ENCODE peak calls at places on chromosome 5, in seven cellular contexts. One of them, this sample, is unnamed.

GRCh38 chr5:67561145-67561932 is 364.7 kb upstream of the CD180 start:
- DNase-seq in GM12865: no peak
- DNase-seq in heart right ventricle: no peak
- DNase-seq in bronchial epithelial cell: no peak
- DNase-seq in AG10803: no peak
- DNase-seq in epithelial cell of esophagus: no peak
- DNase-seq in BJ: no peak
- DNase-seq in this sample: no peak

GRCh38 chr5:164742025-164742424 is 1236.6 kb downstream of the MAT2B start:
- DNase-seq in GM12865: peak
- DNase-seq in heart right ventricle: no peak
- DNase-seq in BJ: no peak
- DNase-seq in AG10803: no peak
- DNase-seq in bronchial epithelial cell: no peak
- DNase-seq in epithelial cell of esophagus: no peak
- DNase-seq in this sample: no peak

GRCh38 chr5:119049824-119050449 is 20.9 kb upstream of the DMXL1 start:
- DNase-seq in BJ: no peak
- DNase-seq in epithelial cell of esophagus: peak
- DNase-seq in heart right ventricle: no peak
- DNase-seq in bronchial epithelial cell: peak
- DNase-seq in AG10803: peak
- DNase-seq in GM12865: no peak
- DNase-seq in this sample: peak

GRCh38 chr5:128015978-128016377 is 67.6 kb upstream of the SLC12A2 start:
- DNase-seq in AG10803: no peak
- DNase-seq in heart right ventricle: no peak
- DNase-seq in GM12865: no peak
- DNase-seq in BJ: no peak
- DNase-seq in epithelial cell of esophagus: no peak
- DNase-seq in bronchial epithelial cell: no peak
- DNase-seq in this sample: no peak

GRCh38 chr5:66807743-66808142 is 211.6 kb downstream of the MAST4 start:
- DNase-seq in AG10803: peak
- DNase-seq in BJ: no peak
- DNase-seq in bronchial epithelial cell: peak
- DNase-seq in heart right ventricle: no peak
- DNase-seq in GM12865: no peak
- DNase-seq in epithelial cell of esophagus: peak
- DNase-seq in this sample: no peak

GRCh38 chr5:33762859-33763258 is 128.9 kb downstream of the ADAMTS12 start:
- DNase-seq in bronchial epithelial cell: no peak
- DNase-seq in AG10803: no peak
- DNase-seq in BJ: no peak
- DNase-seq in epithelial cell of esophagus: no peak
- DNase-seq in GM12865: no peak
- DNase-seq in heart right ventricle: no peak
- DNase-seq in this sample: no peak

GRCh38 chr5:3004361-3005080 is 253.0 kb upstream of the IRX2 start:
- DNase-seq in AG10803: no peak
- DNase-seq in BJ: no peak
- DNase-seq in bronchial epithelial cell: no peak
- DNase-seq in epithelial cell of esophagus: no peak
- DNase-seq in heart right ventricle: no peak
- DNase-seq in GM12865: no peak
- DNase-seq in this sample: no peak

GRCh38 chr5:176955895-176956294 is 50.7 kb downstream of the UIMC1 start:
- DNase-seq in AG10803: peak
- DNase-seq in GM12865: no peak
- DNase-seq in BJ: no peak
- DNase-seq in heart right ventricle: no peak
- DNase-seq in bronchial epithelial cell: peak
- DNase-seq in epithelial cell of esophagus: peak
- DNase-seq in this sample: no peak

GRCh38 chr5:80463269-80463668 is 24.6 kb upstream of the FAM151B start:
- DNase-seq in BJ: no peak
- DNase-seq in bronchial epithelial cell: no peak
- DNase-seq in epithelial cell of esophagus: no peak
- DNase-seq in AG10803: no peak
- DNase-seq in GM12865: no peak
- DNase-seq in heart right ventricle: no peak
- DNase-seq in this sample: no peak

GRCh38 chr5:163889369-163889768 is 383.9 kb downstream of the MAT2B start:
- DNase-seq in bronchial epithelial cell: no peak
- DNase-seq in heart right ventricle: no peak
- DNase-seq in AG10803: peak
- DNase-seq in GM12865: no peak
- DNase-seq in BJ: peak
- DNase-seq in epithelial cell of esophagus: no peak
- DNase-seq in this sample: no peak

GRCh38 chr5:154421868-154422267 is 23.9 kb upstream of the SAP30L start:
- DNase-seq in BJ: no peak
- DNase-seq in GM12865: peak
- DNase-seq in bronchial epithelial cell: no peak
- DNase-seq in heart right ventricle: no peak
- DNase-seq in AG10803: no peak
- DNase-seq in epithelial cell of esophagus: peak
- DNase-seq in this sample: no peak

GRCh38 chr5:39171647-39172046 is 47.7 kb downstream of the FYB1 start:
- DNase-seq in BJ: no peak
- DNase-seq in heart right ventricle: no peak
- DNase-seq in GM12865: no peak
- DNase-seq in bronchial epithelial cell: no peak
- DNase-seq in epithelial cell of esophagus: no peak
- DNase-seq in AG10803: no peak
- DNase-seq in this sample: no peak

GRCh38 chr5:83354958-83355357 is 116.6 kb upstream of the VCAN start:
- DNase-seq in heart right ventricle: no peak
- DNase-seq in epithelial cell of esophagus: no peak
- DNase-seq in BJ: no peak
- DNase-seq in bronchial epithelial cell: no peak
- DNase-seq in GM12865: no peak
- DNase-seq in AG10803: no peak
- DNase-seq in this sample: no peak

DNA sequence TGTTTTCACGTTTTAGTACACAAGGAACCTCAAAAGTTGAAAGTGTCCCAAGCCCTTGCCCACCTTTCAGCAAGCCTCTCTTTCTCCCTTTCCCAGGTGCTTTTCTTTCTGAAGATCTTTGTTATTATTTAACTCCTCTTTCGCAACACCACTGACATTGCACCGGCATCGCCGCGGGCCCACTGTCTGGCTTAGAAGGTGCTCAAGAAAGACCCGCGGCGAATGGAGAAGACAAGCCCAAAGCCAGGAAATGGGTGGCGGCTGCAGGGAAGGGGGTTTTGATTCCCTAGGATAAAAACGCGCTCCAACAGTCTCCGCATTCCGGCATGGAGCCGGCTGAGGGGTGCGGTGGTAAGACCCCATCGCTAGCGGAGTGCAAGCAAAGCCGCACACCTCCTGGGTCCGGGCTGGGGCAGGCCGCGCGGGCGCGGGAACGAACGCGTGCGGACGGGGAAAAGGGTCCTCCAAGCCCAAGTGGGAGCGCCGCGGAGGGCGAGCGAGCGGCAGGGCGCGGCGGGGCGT is 403 bp upstream of the AFAP1L1 start:
- DNase-seq in AG10803: no peak
- DNase-seq in BJ: no peak
- DNase-seq in epithelial cell of esophagus: peak
- DNase-seq in bronchial epithelial cell: peak
- DNase-seq in GM12865: no peak
- DNase-seq in heart right ventricle: no peak
- DNase-seq in this sample: no peak
- H3K4me3 ChIP-seq in AG10803: peak
- H3K4me3 ChIP-seq in BJ: peak
- H3K4me3 ChIP-seq in epithelial cell of esophagus: peak
- H3K4me3 ChIP-seq in bronchial epithelial cell: peak
- H3K4me3 ChIP-seq in GM12865: no peak
- H3K4me3 ChIP-seq in heart right ventricle: peak
- H3K4me3 ChIP-seq in this sample: peak

GRCh38 chr5:120082316-120083068 is 381.6 kb upstream of the PRR16 start:
- DNase-seq in bronchial epithelial cell: no peak
- DNase-seq in epithelial cell of esophagus: peak
- DNase-seq in GM12865: no peak
- DNase-seq in heart right ventricle: no peak
- DNase-seq in AG10803: no peak
- DNase-seq in BJ: no peak
- DNase-seq in this sample: no peak
- TF ChIP-seq CTCF in bronchial epithelial cell: no peak
- TF ChIP-seq CTCF in epithelial cell of esophagus: peak
- TF ChIP-seq CTCF in GM12865: no peak
- TF ChIP-seq CTCF in heart right ventricle: peak
- TF ChIP-seq CTCF in AG10803: peak
- TF ChIP-seq CTCF in BJ: no peak
- TF ChIP-seq CTCF in this sample: peak

GRCh38 chr5:180207593-180207992 is 1.4 kb downstream of the RASGEF1C start:
- DNase-seq in epithelial cell of esophagus: no peak
- DNase-seq in AG10803: no peak
- DNase-seq in BJ: no peak
- DNase-seq in heart right ventricle: no peak
- DNase-seq in bronchial epithelial cell: no peak
- DNase-seq in GM12865: no peak
- DNase-seq in this sample: no peak
- H3K4me3 ChIP-seq in epithelial cell of esophagus: no peak
- H3K4me3 ChIP-seq in AG10803: no peak
- H3K4me3 ChIP-seq in BJ: no peak
- H3K4me3 ChIP-seq in heart right ventricle: no peak
- H3K4me3 ChIP-seq in bronchial epithelial cell: no peak
- H3K4me3 ChIP-seq in GM12865: no peak
- H3K4me3 ChIP-seq in this sample: no peak

DNA sequence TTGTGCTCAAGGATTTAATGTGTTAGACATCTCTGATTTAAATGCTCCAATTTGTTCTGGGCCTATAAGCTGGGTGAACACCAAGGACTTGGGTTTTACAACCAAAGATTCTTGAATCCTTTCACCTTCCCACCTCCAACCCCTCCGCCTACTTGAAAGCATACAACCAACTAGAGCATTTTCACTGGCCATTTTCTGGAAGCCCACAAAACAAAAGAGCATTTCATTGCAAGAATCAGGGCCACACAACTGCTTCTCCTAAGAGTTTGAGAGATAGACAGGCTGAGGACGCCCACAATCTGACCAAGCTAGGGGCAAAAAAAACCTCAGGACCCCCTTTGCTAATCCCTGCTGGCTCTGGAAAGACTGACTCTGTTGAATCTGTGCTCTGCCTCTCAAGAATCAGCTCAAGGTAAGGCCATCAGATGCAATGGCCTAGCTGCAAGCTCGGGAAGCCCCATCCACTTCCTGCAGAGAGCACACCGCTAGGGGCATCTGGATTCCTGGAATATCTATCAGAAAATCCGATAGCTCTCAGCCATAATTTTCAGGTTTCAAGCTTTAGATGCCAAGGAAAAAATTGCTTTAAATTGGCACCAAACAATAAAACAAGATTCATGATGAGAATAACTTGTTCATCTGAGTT is 57.7 kb downstream of the RETREG1 start:
- DNase-seq in AG10803: no peak
- DNase-seq in heart right ventricle: no peak
- DNase-seq in GM12865: no peak
- DNase-seq in bronchial epithelial cell: no peak
- DNase-seq in epithelial cell of esophagus: no peak
- DNase-seq in BJ: no peak
- DNase-seq in this sample: no peak
- TF ChIP-seq CTCF in AG10803: no peak
- TF ChIP-seq CTCF in heart right ventricle: no peak
- TF ChIP-seq CTCF in GM12865: no peak
- TF ChIP-seq CTCF in bronchial epithelial cell: peak
- TF ChIP-seq CTCF in epithelial cell of esophagus: no peak
- TF ChIP-seq CTCF in BJ: no peak
- TF ChIP-seq CTCF in this sample: no peak

GRCh38 chr5:143400541-143401252 is 2.8 kb downstream of the NR3C1 start:
- DNase-seq in epithelial cell of esophagus: no peak
- DNase-seq in bronchial epithelial cell: peak
- DNase-seq in GM12865: peak
- DNase-seq in heart right ventricle: no peak
- DNase-seq in AG10803: peak
- DNase-seq in BJ: no peak
- DNase-seq in this sample: no peak
- H3K4me3 ChIP-seq in epithelial cell of esophagus: peak
- H3K4me3 ChIP-seq in bronchial epithelial cell: peak
- H3K4me3 ChIP-seq in GM12865: peak
- H3K4me3 ChIP-seq in heart right ventricle: peak
- H3K4me3 ChIP-seq in AG10803: peak
- H3K4me3 ChIP-seq in BJ: peak
- H3K4me3 ChIP-seq in this sample: peak

GRCh38 chr5:134051305-134051704 is 46.5 kb upstream of the VDAC1 start:
- DNase-seq in GM12865: no peak
- DNase-seq in heart right ventricle: no peak
- DNase-seq in epithelial cell of esophagus: peak
- DNase-seq in AG10803: peak
- DNase-seq in bronchial epithelial cell: peak
- DNase-seq in BJ: no peak
- DNase-seq in this sample: no peak

GRCh38 chr5:134053840-134054338 is 49.1 kb upstream of the VDAC1 start:
- DNase-seq in epithelial cell of esophagus: peak
- DNase-seq in BJ: no peak
- DNase-seq in heart right ventricle: no peak
- DNase-seq in bronchial epithelial cell: peak
- DNase-seq in AG10803: peak
- DNase-seq in GM12865: no peak
- DNase-seq in this sample: no peak

GRCh38 chr5:134055015-134055414 is 50.2 kb upstream of the VDAC1 start:
- DNase-seq in bronchial epithelial cell: no peak
- DNase-seq in GM12865: no peak
- DNase-seq in BJ: no peak
- DNase-seq in epithelial cell of esophagus: no peak
- DNase-seq in heart right ventricle: no peak
- DNase-seq in AG10803: no peak
- DNase-seq in this sample: no peak

GRCh38 chr5:134048864-134049263 is 44.1 kb upstream of the VDAC1 start:
- DNase-seq in epithelial cell of esophagus: no peak
- DNase-seq in GM12865: no peak
- DNase-seq in BJ: no peak
- DNase-seq in AG10803: no peak
- DNase-seq in heart right ventricle: no peak
- DNase-seq in bronchial epithelial cell: no peak
- DNase-seq in this sample: no peak

GRCh38 chr5:134053314-134053839 is 48.6 kb upstream of the VDAC1 start:
- DNase-seq in GM12865: no peak
- DNase-seq in bronchial epithelial cell: no peak
- DNase-seq in epithelial cell of esophagus: no peak
- DNase-seq in heart right ventricle: no peak
- DNase-seq in AG10803: no peak
- DNase-seq in BJ: no peak
- DNase-seq in this sample: no peak
- TF ChIP-seq CTCF in GM12865: no peak
- TF ChIP-seq CTCF in bronchial epithelial cell: no peak
- TF ChIP-seq CTCF in epithelial cell of esophagus: no peak
- TF ChIP-seq CTCF in heart right ventricle: no peak
- TF ChIP-seq CTCF in AG10803: no peak
- TF ChIP-seq CTCF in BJ: no peak
- TF ChIP-seq CTCF in this sample: peak